ENCODE peak calls at places on chromosomes 7 and 10, in four cellular contexts. One of them, this sample, is unnamed.
A peak's percentile ranks its signal among the peaks of the same experiment; 100 is the strongest.

GRCh38 chr7:98878365-98879197 is at the start of gene TRRAP:
- DNase-seq in IMR-90: peak; percentile 62
- DNase-seq in fibroblast of lung: peak; percentile 72
- DNase-seq in HepG2: peak; percentile 35
- DNase-seq in this sample: peak; percentile 85

GRCh38 chr10:92242910-92243671 is 47.8 kb downstream of the CPEB3 start:
- DNase-seq in IMR-90: peak; percentile 64
- DNase-seq in fibroblast of lung: peak; percentile 71
- DNase-seq in HepG2: peak; percentile 58
- DNase-seq in this sample: peak; percentile 77

GRCh38 chr10:73886085-73886529 is 11.8 kb upstream of the CAMK2G start:
- DNase-seq in IMR-90: peak; percentile 82
- DNase-seq in fibroblast of lung: peak; percentile 73
- DNase-seq in HepG2: peak; percentile 57
- DNase-seq in this sample: peak; percentile 84

GRCh38 chr7:40133561-40134427 is 628 bp downstream of the MPLKIP start:
- DNase-seq in IMR-90: peak; percentile 4
- DNase-seq in fibroblast of lung: peak; percentile 56
- DNase-seq in HepG2: peak; percentile 8
- DNase-seq in this sample: peak; percentile 57

GRCh38 chr10:80104066-80104926 is 25.8 kb downstream of the TMEM254 start:
- DNase-seq in IMR-90: peak; percentile 90
- DNase-seq in fibroblast of lung: peak; percentile 49
- DNase-seq in HepG2: peak; percentile 16
- DNase-seq in this sample: no peak

GRCh38 chr7:48096273-48096672 is 7.2 kb downstream of the UPP1 start:
- DNase-seq in IMR-90: no peak
- DNase-seq in fibroblast of lung: no peak
- DNase-seq in HepG2: no peak
- DNase-seq in this sample: no peak

GRCh38 chr10:133082685-133083421 is 4.9 kb upstream of the ADGRA1 start:
- DNase-seq in IMR-90: no peak
- DNase-seq in fibroblast of lung: no peak
- DNase-seq in HepG2: no peak
- DNase-seq in this sample: no peak

GRCh38 chr7:77289387-77289786 is 89.8 kb upstream of the FGL2 start:
- DNase-seq in IMR-90: no peak
- DNase-seq in fibroblast of lung: no peak
- DNase-seq in HepG2: no peak
- DNase-seq in this sample: no peak

GRCh38 chr10:132482090-132482489 is 55.5 kb upstream of the INPP5A start:
- DNase-seq in IMR-90: peak; percentile 91
- DNase-seq in fibroblast of lung: peak; percentile 86
- DNase-seq in HepG2: peak; percentile 44
- DNase-seq in this sample: no peak

GRCh38 chr10:14087585-14087984 is 243.1 kb downstream of the FRMD4A start:
- DNase-seq in IMR-90: peak; percentile 55
- DNase-seq in fibroblast of lung: peak; percentile 21
- DNase-seq in HepG2: no peak
- DNase-seq in this sample: no peak

GRCh38 chr10:101231912-101232689 is 2.8 kb upstream of the LBX1 start:
- DNase-seq in IMR-90: no peak
- DNase-seq in fibroblast of lung: no peak
- DNase-seq in HepG2: no peak
- DNase-seq in this sample: no peak

GRCh38 chr10:111233439-111233838 is 156.6 kb downstream of the ADRA2A start:
- DNase-seq in IMR-90: no peak
- DNase-seq in fibroblast of lung: no peak
- DNase-seq in HepG2: no peak
- DNase-seq in this sample: no peak

GRCh38 chr7:126574276-126574675 is 678.5 kb downstream of the GRM8 start:
- DNase-seq in IMR-90: no peak
- DNase-seq in fibroblast of lung: peak; percentile 83
- DNase-seq in HepG2: no peak
- DNase-seq in this sample: no peak

GRCh38 chr7:98223898-98224700 is 12.9 kb downstream of the BHLHA15 start:
- DNase-seq in IMR-90: no peak
- DNase-seq in fibroblast of lung: no peak
- DNase-seq in HepG2: no peak
- DNase-seq in this sample: no peak

GRCh38 chr10:114068054-114068707 is 24.5 kb downstream of the ADRB1 start:
- DNase-seq in IMR-90: no peak
- DNase-seq in fibroblast of lung: no peak
- DNase-seq in HepG2: no peak
- DNase-seq in this sample: no peak

GRCh38 chr7:27172388-27172774 is 1.7 kb downstream of the HOXA10 start:
- DNase-seq in IMR-90: no peak
- DNase-seq in fibroblast of lung: no peak
- DNase-seq in HepG2: no peak
- DNase-seq in this sample: no peak

GRCh38 chr10:129909080-129909479 is 55.0 kb downstream of the EBF3 start:
- DNase-seq in IMR-90: no peak
- DNase-seq in fibroblast of lung: no peak
- DNase-seq in HepG2: no peak
- DNase-seq in this sample: no peak

GRCh38 chr7:128734777-128735342 is 4.3 kb upstream of the CALU start:
- DNase-seq in IMR-90: no peak
- DNase-seq in fibroblast of lung: no peak
- DNase-seq in HepG2: no peak
- DNase-seq in this sample: no peak

GRCh38 chr7:155257482-155258232 is 40.0 kb upstream of the INSIG1 start:
- DNase-seq in IMR-90: no peak
- DNase-seq in fibroblast of lung: peak; percentile 79
- DNase-seq in HepG2: no peak
- DNase-seq in this sample: no peak

GRCh38 chr7:134988161-134988560 is 1.9 kb downstream of the AGBL3 start:
- DNase-seq in IMR-90: no peak
- DNase-seq in fibroblast of lung: no peak
- DNase-seq in HepG2: no peak
- DNase-seq in this sample: no peak

GRCh38 chr10:18312385-18313145 is 172.3 kb downstream of the CACNB2 start:
- DNase-seq in IMR-90: peak; percentile 62
- DNase-seq in fibroblast of lung: peak; percentile 48
- DNase-seq in HepG2: peak; percentile 49
- DNase-seq in this sample: peak; percentile 28

GRCh38 chr7:94449151-94449725 is 54.5 kb downstream of the COL1A2 start:
- DNase-seq in IMR-90: peak; percentile 55
- DNase-seq in fibroblast of lung: peak; percentile 33
- DNase-seq in HepG2: peak; percentile 45
- DNase-seq in this sample: peak; percentile 66

GRCh38 chr7:116173051-116174028 is 37.0 kb upstream of the TES start:
- DNase-seq in IMR-90: peak; percentile 69
- DNase-seq in fibroblast of lung: peak; percentile 59
- DNase-seq in HepG2: peak; percentile 77
- DNase-seq in this sample: peak; percentile 30

GRCh38 chr7:75639893-75640600 is 98.7 kb downstream of the HIP1 start:
- DNase-seq in IMR-90: no peak
- DNase-seq in fibroblast of lung: no peak
- DNase-seq in HepG2: no peak
- DNase-seq in this sample: no peak

GRCh38 chr7:632831-633210 is 93.7 kb upstream of the DNAAF5 start:
- DNase-seq in IMR-90: no peak
- DNase-seq in fibroblast of lung: no peak
- DNase-seq in HepG2: no peak
- DNase-seq in this sample: no peak

GRCh38 chr7:156829669-156830336 is 63.2 kb downstream of the LMBR1 start:
- DNase-seq in IMR-90: no peak
- DNase-seq in fibroblast of lung: no peak
- DNase-seq in HepG2: no peak
- DNase-seq in this sample: no peak

GRCh38 chr10:1107679-1108078 is 51.5 kb downstream of the WDR37 start:
- DNase-seq in IMR-90: no peak
- DNase-seq in fibroblast of lung: no peak
- DNase-seq in HepG2: no peak
- DNase-seq in this sample: no peak

GRCh38 chr7:137818036-137818435 is 28.7 kb downstream of the DGKI start:
- DNase-seq in IMR-90: peak; percentile 67
- DNase-seq in fibroblast of lung: peak; percentile 73
- DNase-seq in HepG2: no peak
- DNase-seq in this sample: no peak

GRCh38 chr7:23915196-23915595 is 205.2 kb downstream of the STK31 start:
- DNase-seq in IMR-90: no peak
- DNase-seq in fibroblast of lung: no peak
- DNase-seq in HepG2: no peak
- DNase-seq in this sample: no peak

GRCh38 chr7:112255388-112255720 is 48.9 kb downstream of the ZNF277 start:
- DNase-seq in IMR-90: no peak
- DNase-seq in fibroblast of lung: peak; percentile 28
- DNase-seq in HepG2: no peak
- DNase-seq in this sample: no peak
- H3K4me1 ChIP-seq in IMR-90: no peaks in the 10 kb centered on the region
- H3K4me1 ChIP-seq in fibroblast of lung: no peaks in the 10 kb centered on the region
- H3K4me1 ChIP-seq in HepG2: peaks cover 16% of the 10 kb centered on the region
- H3K4me1 ChIP-seq in this sample: no peaks in the 10 kb centered on the region

GRCh38 chr10:4196948-4197390 is 412.0 kb upstream of the KLF6 start:
- DNase-seq in IMR-90: peak; percentile 17
- DNase-seq in fibroblast of lung: peak; percentile 33
- DNase-seq in HepG2: no peak
- DNase-seq in this sample: no peak
- H2AFZ ChIP-seq in IMR-90: no peak overlapping the region
- H2AFZ ChIP-seq in fibroblast of lung: no peak overlapping the region
- H2AFZ ChIP-seq in HepG2: no peak overlapping the region
- H2AFZ ChIP-seq in this sample: no peak overlapping the region

GRCh38 chr10:61990761-61991135 is 89.2 kb downstream of the ARID5B start:
- DNase-seq in IMR-90: no peak
- DNase-seq in fibroblast of lung: peak; percentile 25
- DNase-seq in HepG2: no peak
- DNase-seq in this sample: no peak
- H3K4me1 ChIP-seq in IMR-90: peaks cover 15% of the 10 kb centered on the region
- H3K4me1 ChIP-seq in fibroblast of lung: peaks cover 12% of the 10 kb centered on the region
- H3K4me1 ChIP-seq in HepG2: peaks cover 27% of the 10 kb centered on the region
- H3K4me1 ChIP-seq in this sample: peaks cover 100% of the 10 kb centered on the region

GRCh38 chr10:122565766-122566206 is 5.2 kb downstream of the DMBT1 start:
- DNase-seq in IMR-90: peak; percentile 79
- DNase-seq in fibroblast of lung: peak; percentile 72
- DNase-seq in HepG2: peak; percentile 56
- DNase-seq in this sample: peak; percentile 57
- H2AFZ ChIP-seq in IMR-90: peak overlapping the region; percentile 38
- H2AFZ ChIP-seq in fibroblast of lung: peak overlapping the region; percentile 86
- H2AFZ ChIP-seq in HepG2: no peak overlapping the region
- H2AFZ ChIP-seq in this sample: no peak overlapping the region

DNA sequence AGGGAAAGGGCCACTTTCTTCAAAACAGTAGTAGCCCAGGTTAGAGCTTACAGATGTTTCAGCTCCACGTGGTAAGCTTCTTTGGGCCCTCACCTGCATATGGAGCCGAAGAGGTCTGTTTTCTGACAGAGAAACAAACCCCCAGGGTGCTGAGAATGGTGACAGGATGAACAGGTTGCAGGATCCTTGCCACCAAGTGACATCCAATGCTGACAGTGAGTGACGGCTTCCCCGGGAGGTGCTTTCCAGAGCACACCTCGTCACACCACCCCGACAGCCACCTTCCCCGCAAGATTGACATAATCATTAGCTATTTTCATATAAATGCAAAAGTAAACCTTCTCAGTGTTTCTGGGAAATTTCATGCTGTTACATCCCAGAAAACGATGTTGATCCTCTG is 109.3 kb upstream of the BTBD16 start:
- DNase-seq in IMR-90: no peak
- DNase-seq in fibroblast of lung: no peak
- DNase-seq in HepG2: no peak
- DNase-seq in this sample: no peak
- H3K4me1 ChIP-seq in IMR-90: peaks cover 3% of the 10 kb centered on the region
- H3K4me1 ChIP-seq in fibroblast of lung: no peaks in the 10 kb centered on the region
- H3K4me1 ChIP-seq in HepG2: peaks cover 43% of the 10 kb centered on the region
- H3K4me1 ChIP-seq in this sample: no peaks in the 10 kb centered on the region

DNA sequence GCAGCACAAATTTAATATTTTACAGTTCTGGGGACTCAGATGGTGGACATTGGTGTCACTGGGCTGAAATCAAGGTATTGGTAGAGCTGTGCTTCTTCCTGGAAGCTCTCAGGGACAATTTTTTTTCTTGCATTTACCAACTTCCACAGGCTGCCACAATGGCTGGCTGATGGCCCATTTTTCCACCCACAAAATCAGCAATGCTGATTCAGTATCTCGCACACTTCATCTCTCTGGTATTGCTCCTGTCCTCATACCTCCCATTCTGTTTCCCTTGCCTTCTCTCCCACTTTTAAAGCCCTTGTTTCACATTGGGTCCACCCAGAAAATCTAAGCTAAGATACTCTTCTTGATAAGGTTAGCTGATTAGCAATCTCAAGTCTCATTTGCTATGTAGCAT is 530.9 kb upstream of the POM121L12 start:
- DNase-seq in IMR-90: no peak
- DNase-seq in fibroblast of lung: peak; percentile 10
- DNase-seq in HepG2: no peak
- DNase-seq in this sample: no peak
- H2AFZ ChIP-seq in IMR-90: no peak overlapping the region
- H2AFZ ChIP-seq in fibroblast of lung: no peak overlapping the region
- H2AFZ ChIP-seq in HepG2: no peak overlapping the region
- H2AFZ ChIP-seq in this sample: no peak overlapping the region

DNA sequence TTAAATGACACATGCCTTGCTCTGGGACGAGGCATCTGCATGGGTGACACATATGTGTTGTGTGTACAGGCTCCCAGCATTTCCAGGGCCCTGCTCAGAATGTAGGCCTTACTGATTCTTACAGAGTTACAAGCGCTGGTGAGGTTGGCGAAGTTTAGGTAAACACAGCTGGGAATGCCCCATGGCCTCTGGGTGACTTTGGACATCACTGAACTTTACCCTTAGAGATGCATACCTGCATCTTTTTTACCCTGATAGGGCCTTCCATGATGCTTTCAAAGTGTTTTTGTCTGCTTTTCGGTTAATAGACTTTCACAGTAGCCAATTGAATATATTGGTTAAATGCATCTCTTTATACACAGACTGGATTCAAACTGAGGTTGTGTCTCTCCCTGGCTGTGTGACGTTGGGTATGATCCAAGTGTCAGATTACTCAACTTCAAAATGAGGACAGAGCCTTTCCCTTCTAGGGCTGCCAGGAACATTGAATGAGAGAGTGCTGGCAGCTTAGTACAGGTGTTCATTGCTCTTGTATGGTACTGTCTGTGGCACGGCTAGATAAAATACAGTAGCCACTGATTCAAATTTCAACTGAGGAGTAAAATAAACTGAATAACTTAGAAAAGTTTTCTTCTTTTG is 29.5 kb downstream of the EGFR start:
- DNase-seq in IMR-90: no peak
- DNase-seq in fibroblast of lung: no peak
- DNase-seq in HepG2: peak; percentile 75
- DNase-seq in this sample: no peak
- H3K4me1 ChIP-seq in IMR-90: peaks cover 44% of the 10 kb centered on the region
- H3K4me1 ChIP-seq in fibroblast of lung: peaks cover 28% of the 10 kb centered on the region
- H3K4me1 ChIP-seq in HepG2: peaks cover 23% of the 10 kb centered on the region
- H3K4me1 ChIP-seq in this sample: no peaks in the 10 kb centered on the region